ENCODE peak calls at places on chromosomes 2 and 18, in nine cellular contexts. T, Y, P, E, F, M, S, O and J are unnamed samples.

GRCh38 chr2:103292570-103293265 is 530.9 kb downstream of the TMEM182 start:
- DNase-seq in Y (no peak), O (no peak), P (no peak), M (peak), S (no peak), F (no peak), T (no peak), E (no peak), J (no peak)

GRCh38 chr18:45910405-45911023 is 56.6 kb downstream of the EPG5 start:
- DNase-seq in P (peak), Y (peak), M (peak), E (peak), O (peak), S (no peak), F (no peak), T (peak), J (peak)

GRCh38 chr2:119174216-119174992 is 15.9 kb upstream of the C1QL2 start:
- DNase-seq in P (no peak), T (peak), M (peak), O (peak), S (no peak), Y (peak), E (no peak), F (no peak), J (peak)

GRCh38 chr2:140814141-140814540 is 1316.7 kb downstream of the LRP1B start:
- DNase-seq in P (no peak), F (no peak), E (no peak), O (no peak), S (no peak), Y (no peak), T (no peak), M (no peak), J (no peak)

GRCh38 chr2:66929632-66930385 is 467.3 kb upstream of the ETAA1 start:
- DNase-seq in S (peak), E (peak), P (peak), O (no peak), T (peak), M (no peak), F (peak), Y (peak), J (no peak)

GRCh38 chr2:166197446-166197845 is 69.6 kb upstream of the SCN1A start:
- DNase-seq in Y (no peak), P (no peak), S (no peak), M (no peak), F (no peak), T (no peak), E (no peak), O (no peak), J (no peak)

GRCh38 chr2:237438082-237438925 is 24.3 kb upstream of the COL6A3 start:
- DNase-seq in Y (no peak), F (no peak), M (peak), O (no peak), T (peak), P (no peak), E (no peak), S (no peak), J (no peak)

GRCh38 chr2:20589975-20590703 is 60.8 kb downstream of the HS1BP3 start:
- DNase-seq in O (no peak), S (no peak), T (no peak), P (no peak), M (no peak), Y (no peak), E (no peak), F (no peak), J (no peak)

GRCh38 chr18:10482363-10482984 is 28.0 kb downstream of the APCDD1 start:
- DNase-seq in Y (no peak), F (no peak), O (no peak), E (no peak), M (no peak), P (no peak), S (no peak), T (no peak), J (no peak)

GRCh38 chr2:1929962-1930361 is 185.6 kb upstream of the PXDN start:
- DNase-seq in O (no peak), M (no peak), T (no peak), Y (no peak), S (no peak), E (no peak), F (no peak), P (no peak), J (no peak)

GRCh38 chr2:64880193-64880951 is 108.8 kb upstream of the SLC1A4 start:
- DNase-seq in F (no peak), Y (no peak), M (no peak), T (no peak), E (no peak), O (no peak), S (no peak), P (no peak), J (no peak)

GRCh38 chr2:239179851-239180371 is 220.9 kb downstream of the HDAC4 start:
- DNase-seq in T (no peak), E (no peak), O (no peak), F (no peak), S (peak), M (peak), Y (no peak), P (no peak), J (no peak)

GRCh38 chr2:216583606-216584005 is 49.6 kb upstream of the IGFBP2 start:
- DNase-seq in P (no peak), S (no peak), Y (no peak), T (no peak), M (no peak), F (no peak), O (no peak), E (no peak), J (no peak)

GRCh38 chr18:10038268-10038667 is 124.5 kb downstream of the VAPA start:
- DNase-seq in M (no peak), Y (no peak), T (no peak), S (no peak), E (no peak), O (no peak), F (no peak), P (no peak), J (no peak)

GRCh38 chr2:237150831-237151230 is 65.1 kb downstream of the COPS8 start:
- DNase-seq in P (no peak), F (no peak), O (no peak), T (no peak), Y (no peak), S (no peak), E (no peak), M (no peak), J (no peak)

GRCh38 chr2:19347619-19348562 is 10.5 kb downstream of the OSR1 start:
- DNase-seq in S (peak), Y (peak), M (peak), F (peak), P (peak), O (peak), E (peak), T (peak), J (peak)

GRCh38 chr2:36376319-36376765 is 20.8 kb downstream of the CRIM1 start:
- DNase-seq in P (no peak), Y (peak), T (peak), M (no peak), E (no peak), O (no peak), F (no peak), S (peak), J (no peak)

GRCh38 chr18:66749030-66749429 is 145.1 kb upstream of the CDH19 start:
- DNase-seq in Y (no peak), E (no peak), S (no peak), F (no peak), P (no peak), T (peak), O (no peak), M (no peak), J (no peak)

GRCh38 chr2:120847700-120848321 is 112.1 kb downstream of the GLI2 start:
- DNase-seq in P (no peak), T (no peak), Y (no peak), O (no peak), S (no peak), M (no peak), E (no peak), F (no peak), J (no peak)

GRCh38 chr2:29322011-29322410 is 206.8 kb downstream of the CLIP4 start:
- DNase-seq in F (no peak), Y (no peak), E (no peak), P (peak), M (no peak), T (no peak), O (no peak), S (no peak), J (no peak)

GRCh38 chr2:168607992-168608391 is 151.9 kb downstream of the CERS6 start:
- DNase-seq in M (no peak), F (no peak), E (no peak), Y (no peak), T (no peak), O (no peak), P (no peak), S (no peak), J (no peak)

GRCh38 chr2:197809064-197809463 is 4.7 kb downstream of the PLCL1 start:
- DNase-seq in Y (no peak), O (no peak), S (no peak), T (no peak), E (no peak), P (no peak), F (no peak), M (no peak), J (no peak)

GRCh38 chr2:38539086-38539485 is 63.6 kb downstream of the HNRNPLL start:
- DNase-seq in O (no peak), P (no peak), S (no peak), F (no peak), E (no peak), T (no peak), M (no peak), Y (no peak), J (no peak)

GRCh38 chr2:109638807-109639206 is 24.6 kb downstream of the SOWAHC start:
- DNase-seq in F (no peak), P (no peak), T (no peak), E (no peak), O (no peak), Y (no peak), S (no peak), M (no peak), J (no peak)

GRCh38 chr2:174826051-174826450 is 61.8 kb upstream of the CHRNA1 start:
- DNase-seq in M (no peak), Y (no peak), O (no peak), T (no peak), F (peak), P (no peak), E (no peak), S (no peak), J (no peak)

GRCh38 chr2:172710584-172711024 is 25.0 kb upstream of the RAPGEF4 start:
- DNase-seq in O (no peak), S (no peak), Y (no peak), P (peak), F (peak), T (peak), M (peak), E (peak), J (peak)

GRCh38 chr2:239265681-239266435 is 135.0 kb downstream of the HDAC4 start:
- DNase-seq in E (no peak), T (no peak), M (no peak), Y (no peak), P (no peak), S (no peak), O (no peak), F (no peak), J (no peak)

GRCh38 chr2:10490806-10491291 is 42.7 kb upstream of the ODC1 start:
- DNase-seq in F (no peak), P (no peak), M (no peak), S (no peak), O (no peak), E (no peak), T (peak), Y (no peak), J (no peak)

GRCh38 chr2:54859997-54860701 is 136.7 kb downstream of the EML6 start:
- DNase-seq in T (peak), S (no peak), E (peak), M (no peak), Y (no peak), F (peak), P (peak), O (no peak), J (no peak)

GRCh38 chr2:196677404-196677803 is 37.9 kb downstream of the CCDC150 start:
- DNase-seq in P (peak), M (no peak), Y (no peak), S (no peak), T (no peak), O (no peak), E (peak), F (no peak), J (no peak)

GRCh38 chr2:108324531-108325256 is 36.0 kb downstream of the SULT1C2 start:
- DNase-seq in Y (no peak), E (no peak), M (no peak), S (no peak), P (peak), F (peak), T (no peak), O (no peak), J (no peak)

GRCh38 chr2:19321946-19322345 is 36.5 kb downstream of the OSR1 start:
- DNase-seq in M (no peak), Y (no peak), T (no peak), E (no peak), F (no peak), O (no peak), P (peak), S (no peak), J (no peak)

GRCh38 chr18:12686100-12686499 is 16.4 kb downstream of the CEP76 start:
- DNase-seq in M (no peak), P (no peak), S (no peak), T (no peak), O (peak), Y (no peak), F (no peak), E (no peak), J (no peak)

GRCh38 chr2:68195096-68195495 is 37.4 kb downstream of the PNO1 start:
- DNase-seq in M (no peak), T (no peak), P (no peak), E (no peak), S (no peak), F (no peak), Y (no peak), O (no peak), J (no peak)

GRCh38 chr18:63099848-63100625 is 219.5 kb downstream of the BCL2 start:
- DNase-seq in P (no peak), O (no peak), T (peak), Y (no peak), F (no peak), S (no peak), E (no peak), M (no peak), J (no peak)

GRCh38 chr2:201886504-201886903 is 80.2 kb downstream of the CDK15 start:
- DNase-seq in Y (no peak), T (peak), M (no peak), F (peak), O (peak), S (no peak), E (no peak), P (peak), J (no peak)

GRCh38 chr18:54358495-54358793 is 738 bp downstream of the C18orf54 start:
- DNase-seq in E (no peak), F (no peak), Y (no peak), O (no peak), S (no peak), M (no peak), T (no peak), P (no peak), J (no peak)

GRCh38 chr18:59484796-59485328 is 125.8 kb upstream of the LMAN1 start:
- DNase-seq in S (no peak), T (no peak), O (no peak), M (no peak), E (peak), P (peak), Y (no peak), F (peak), J (no peak)

GRCh38 chr2:70902067-70902442 is 33.6 kb upstream of the ATP6V1B1 start:
- DNase-seq in M (no peak), Y (no peak), E (no peak), T (no peak), F (no peak), P (no peak), S (no peak), O (no peak), J (no peak)
- TF ChIP-seq CTCF in M (no peak), Y (no peak), E (no peak), T (no peak), F (no peak), P (no peak), S (no peak), O (no peak), J (no peak)

GRCh38 chr2:218399391-218400166 is at the start of gene CTDSP1:
- DNase-seq in E (peak), T (peak), S (peak), M (peak), Y (peak), P (peak), F (peak), O (peak), J (peak)
- TF ChIP-seq CTCF in E (no peak), T (no peak), S (no peak), M (no peak), Y (no peak), P (no peak), F (no peak), O (no peak), J (no peak)

GRCh38 chr18:8402237-8402636 is 207.0 kb upstream of the RAB12 start:
- DNase-seq in M (no peak), T (no peak), E (no peak), P (no peak), S (no peak), O (no peak), Y (no peak), F (no peak), J (no peak)

GRCh38 chr18:8409151-8409550 is 200.1 kb upstream of the RAB12 start:
- DNase-seq in F (no peak), Y (no peak), T (no peak), E (no peak), S (no peak), O (no peak), M (no peak), P (no peak), J (no peak)

GRCh38 chr18:8411492-8411891 is 197.7 kb upstream of the RAB12 start:
- DNase-seq in P (no peak), T (no peak), M (no peak), E (no peak), S (no peak), F (no peak), O (no peak), Y (no peak), J (no peak)

GRCh38 chr18:8403713-8404112 is 205.5 kb upstream of the RAB12 start:
- DNase-seq in P (no peak), O (no peak), M (no peak), E (no peak), Y (no peak), F (no peak), T (no peak), S (no peak), J (no peak)

DNA sequence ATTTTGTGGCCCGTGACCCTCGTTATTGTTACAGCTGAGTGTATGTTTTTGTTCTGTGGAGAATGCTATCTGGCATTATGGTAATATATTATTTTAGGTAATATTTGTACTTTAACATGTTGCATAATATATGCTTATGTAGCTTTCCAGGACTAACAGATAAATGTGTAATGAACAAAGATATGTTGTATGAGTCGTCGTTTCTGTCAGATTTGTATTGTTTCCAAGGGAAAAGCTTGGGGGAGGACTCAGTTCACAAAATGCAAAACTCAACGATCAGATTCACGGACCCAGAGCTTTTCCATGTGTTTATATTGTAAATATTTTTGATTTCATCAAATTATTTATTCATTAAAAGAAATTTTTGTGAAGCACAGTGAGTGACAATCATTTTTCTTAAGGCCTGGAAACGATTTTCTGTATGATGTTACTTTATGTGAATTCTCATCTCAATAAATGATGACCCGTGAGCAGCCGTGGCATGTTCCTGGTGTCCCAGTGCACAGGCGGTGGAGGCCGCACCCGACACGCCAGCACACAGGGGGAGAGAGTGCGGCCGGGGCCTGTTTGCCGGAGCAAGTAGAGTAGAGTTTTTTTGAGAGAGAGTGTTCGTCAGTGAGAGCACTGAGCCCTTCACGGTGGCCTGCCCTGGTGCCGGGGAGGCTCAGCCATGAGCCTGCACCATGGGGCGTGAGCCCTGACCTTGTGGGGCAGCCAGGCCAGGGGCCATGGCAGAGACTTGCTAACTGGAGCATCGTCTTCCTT is 202.6 kb upstream of the RAB12 start:
- DNase-seq in M (no peak), T (no peak), Y (no peak), S (no peak), F (no peak), O (no peak), P (peak), E (no peak), J (no peak)
- TF ChIP-seq CTCF in M (no peak), T (no peak), Y (no peak), S (no peak), F (no peak), O (no peak), P (no peak), E (no peak), J (no peak)

GRCh38 chr2:69988086-69988635 is 26.7 kb upstream of the ASPRV1 start:
- DNase-seq in Y (no peak), M (no peak), T (no peak), P (no peak), S (no peak), F (no peak), E (no peak), O (no peak), J (no peak)

GRCh38 chr2:69983392-69983791 is 22.0 kb upstream of the ASPRV1 start:
- DNase-seq in T (no peak), E (no peak), P (no peak), S (no peak), O (no peak), Y (no peak), M (no peak), F (no peak), J (no peak)

GRCh38 chr2:69986691-69987090 is 25.3 kb upstream of the ASPRV1 start:
- DNase-seq in T (no peak), S (no peak), Y (no peak), M (no peak), E (no peak), O (no peak), F (no peak), P (no peak), J (no peak)

GRCh38 chr2:69989017-69989416 is 27.6 kb upstream of the ASPRV1 start:
- DNase-seq in P (no peak), O (no peak), S (no peak), E (no peak), M (no peak), T (no peak), F (no peak), Y (no peak), J (no peak)

DNA sequence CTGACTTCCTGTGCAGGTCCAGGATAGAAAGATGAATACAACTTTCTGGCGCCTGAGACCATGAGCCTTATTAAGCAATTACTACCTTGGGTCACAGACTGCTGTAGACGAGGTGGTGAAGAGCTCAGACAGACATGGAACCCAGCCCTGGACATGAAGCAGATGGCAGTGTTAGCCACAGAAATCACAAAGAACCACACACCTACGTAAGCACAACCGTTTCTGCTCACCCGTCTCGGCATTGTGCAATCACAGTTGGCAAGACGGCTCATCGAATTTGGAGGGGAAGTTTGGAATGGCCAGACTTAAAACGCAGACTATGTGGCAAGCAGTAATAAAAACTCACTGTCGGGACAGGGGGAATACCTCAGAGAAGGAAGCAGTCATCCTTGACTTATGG is 24.3 kb upstream of the ASPRV1 start:
- DNase-seq in F (peak), O (no peak), E (no peak), P (no peak), Y (peak), S (no peak), T (no peak), M (no peak), J (no peak)
- TF ChIP-seq CTCF in F (no peak), O (no peak), E (no peak), P (no peak), Y (no peak), S (no peak), T (no peak), M (no peak), J (no peak)

DNA sequence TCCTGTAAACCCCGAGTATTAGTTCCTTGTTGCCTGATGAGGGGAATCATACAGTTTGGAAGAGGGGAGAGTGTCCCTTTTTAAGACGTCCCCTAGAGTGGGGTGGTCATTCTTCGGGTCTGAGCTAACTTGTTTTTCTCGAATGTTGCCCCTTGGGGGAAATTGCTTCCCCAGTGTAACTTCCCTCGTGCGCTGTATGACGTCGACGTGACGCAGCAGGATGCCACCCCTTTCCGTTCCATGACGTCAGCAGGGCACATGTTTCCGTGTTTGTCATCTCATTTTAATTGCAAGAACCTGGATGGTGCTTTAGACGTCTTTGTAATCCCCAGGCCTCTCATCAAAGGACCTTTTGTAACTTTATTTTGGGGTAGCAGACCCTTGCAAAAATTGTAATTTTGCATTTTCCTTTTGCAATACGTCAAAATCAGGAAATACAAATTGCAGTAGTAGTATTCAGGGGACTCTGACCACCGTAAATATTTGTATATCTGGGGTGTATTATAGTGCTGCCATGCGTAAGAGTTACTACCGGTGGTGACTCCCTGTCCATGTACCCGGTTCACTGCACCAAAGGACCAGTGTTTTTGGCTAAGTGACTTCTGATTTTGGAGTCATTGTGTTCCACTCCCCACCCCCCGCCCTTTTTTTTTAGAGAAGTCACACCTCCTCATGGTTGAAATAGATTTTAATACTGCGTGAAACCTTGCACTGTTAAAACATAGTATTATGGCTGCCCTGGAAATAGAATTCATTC is 712 bp downstream of the BABAM2 start:
- DNase-seq in F (peak), O (peak), T (peak), P (peak), E (no peak), S (no peak), M (peak), Y (peak), J (peak)
- TF ChIP-seq CTCF in F (no peak), O (no peak), T (no peak), P (no peak), E (no peak), S (no peak), M (no peak), Y (no peak), J (no peak)